ENCODE peak calls at places on chromosomes 1 and 21, in nine cellular contexts. A is colonic mucosa, M is neural progenitor cell, X is GM04503, T is HCEC 1CT, E is nephron progenitor cell, Q is LHCN-M2, V is occipital lobe, R is HEK293T. B is an unnamed sample.

GRCh38 chr1:179327679-179328078 is 34.1 kb downstream of the SOAT1 start:
- DNase-seq in E (no peak), Q (no peak), R (no peak), X (no peak), V (no peak), M (no peak), A (no peak), T (peak), B (no peak)

GRCh38 chr21:25296239-25296638 is 311.0 kb downstream of the MRPL39 start:
- DNase-seq in E (no peak), X (no peak), R (no peak), T (no peak), M (no peak), V (no peak), A (no peak), Q (no peak), B (no peak)

GRCh38 chr1:30887485-30888315 is 20.9 kb downstream of the SDC3 start:
- DNase-seq in E (no peak), Q (peak), M (no peak), V (no peak), T (no peak), R (no peak), A (no peak), X (peak), B (no peak)

GRCh38 chr1:9121891-9122409 is 7.0 kb downstream of the GPR157 start:
- DNase-seq in V (no peak), M (no peak), R (no peak), Q (no peak), X (no peak), A (no peak), E (no peak), T (no peak), B (no peak)

GRCh38 chr1:46130144-46130543 is 2.3 kb downstream of the PIK3R3 start:
- DNase-seq in R (no peak), M (no peak), V (no peak), E (no peak), Q (no peak), A (no peak), X (no peak), T (no peak), B (no peak)

GRCh38 chr1:45769261-45769932 is 18.9 kb upstream of the IPP start:
- DNase-seq in E (no peak), M (peak), R (no peak), X (peak), V (no peak), Q (peak), T (peak), A (no peak), B (no peak)

GRCh38 chr1:233470738-233471499 is 143.0 kb upstream of the KCNK1 start:
- DNase-seq in A (no peak), V (no peak), Q (no peak), M (peak), E (no peak), R (no peak), X (no peak), T (no peak), B (no peak)

GRCh38 chr1:145884675-145885074 is 991 bp downstream of the ANKRD35 start:
- DNase-seq in A (no peak), M (no peak), R (no peak), Q (peak), E (no peak), T (peak), V (no peak), X (peak), B (no peak)

GRCh38 chr1:79549191-79549590 is 542.7 kb upstream of the ADGRL4 start:
- DNase-seq in A (no peak), V (no peak), T (no peak), X (no peak), R (no peak), E (no peak), Q (peak), M (no peak), B (no peak)

GRCh38 chr1:42165511-42166210 is 1.1 kb upstream of the GUCA2A start:
- DNase-seq in M (no peak), V (no peak), Q (no peak), A (peak), E (no peak), X (no peak), R (peak), T (no peak), B (peak)

GRCh38 chr1:6972390-6972789 is 187.1 kb downstream of the CAMTA1 start:
- DNase-seq in X (no peak), A (no peak), T (no peak), V (no peak), M (no peak), Q (no peak), R (no peak), E (no peak), B (no peak)

GRCh38 chr1:66996018-66996682 is 57.8 kb downstream of the SLC35D1 start:
- DNase-seq in Q (peak), X (no peak), A (peak), M (peak), V (peak), E (peak), R (peak), T (peak), B (peak)